ENCODE peak calls at places on chromosomes 16 and 17, in seven cellular contexts. C is foreskin melanocyte; D is mesenchymal stem cell; K is GM10248; A is effector CD4-positive, alpha-beta T cell; N is NCI-H1105 treated with DMSO at 0.1 percent for 48 hours; I is central memory CD4-positive, alpha-beta T cell. F is an unnamed sample.

GRCh38 chr16:57647136-57647875 is 18.9 kb downstream of the ADGRG1 start:
- DNase-seq in C (no peak), D (no peak), K (no peak), A (no peak), N (no peak), I (no peak), F (no peak)

GRCh38 chr16:17724242-17724898 is 253.6 kb upstream of the XYLT1 start:
- DNase-seq in C (no peak), D (no peak), K (no peak), A (no peak), N (no peak), I (no peak), F (no peak)

GRCh38 chr17:80307994-80308671 is 47.5 kb downstream of the RNF213 start:
- DNase-seq in C (no peak), D (no peak), K (no peak), A (no peak), N (no peak), I (no peak), F (no peak)

GRCh38 chr17:68733241-68734176 is 132.3 kb upstream of the FAM20A start:
- DNase-seq in C (peak; percentile 7), D (peak; percentile 45), K (no peak), A (no peak), N (no peak), I (no peak), F (no peak)

GRCh38 chr17:2064980-2065785 is 10.3 kb downstream of the HIC1 start:
- DNase-seq in C (no peak), D (peak; percentile 68), K (peak; percentile 78), A (no peak), N (no peak), I (no peak), F (peak; percentile 22)

GRCh38 chr17:8384801-8385335 is 1.9 kb upstream of the RPL26 start:
- DNase-seq in C (peak; percentile 15), D (peak; percentile 95), K (no peak), A (no peak), N (no peak), I (no peak), F (no peak)

GRCh38 chr17:76672270-76672851 is 28.8 kb upstream of the ST6GALNAC1 start:
- DNase-seq in C (peak; percentile 6), D (no peak), K (no peak), A (no peak), N (no peak), I (no peak), F (no peak)

GRCh38 chr17:31593806-31594205 is 202.3 kb downstream of the RAB11FIP4 start:
- DNase-seq in C (no peak), D (peak; percentile 50), K (no peak), A (no peak), N (no peak), I (no peak), F (no peak)

GRCh38 chr16:11636172-11636721 is 32.0 kb upstream of the SNN start:
- DNase-seq in C (no peak), D (no peak), K (no peak), A (no peak), N (peak; percentile 26), I (peak; percentile 9), F (peak; percentile 23)

GRCh38 chr16:70715860-70716357 is 30.1 kb upstream of the MTSS2 start:
- DNase-seq in C (no peak), D (no peak), K (no peak), A (no peak), N (no peak), I (no peak), F (no peak)

GRCh38 chr17:40218740-40219072 is 398 bp upstream of the WIPF2 start:
- DNase-seq in C (peak; percentile 57), D (peak; percentile 90), K (peak; percentile 82), A (peak; percentile 83), N (peak; percentile 74), I (peak; percentile 89), F (peak; percentile 88)

GRCh38 chr16:88453621-88454314 is 688 bp downstream of the ZFPM1 start:
- DNase-seq in C (no peak), D (peak; percentile 33), K (no peak), A (no peak), N (no peak), I (no peak), F (peak; percentile 28)

GRCh38 chr17:11554042-11554441 is 44.2 kb upstream of the DNAH9 start:
- DNase-seq in C (no peak), D (no peak), K (no peak), A (no peak), N (no peak), I (no peak), F (no peak)

GRCh38 chr17:38706625-38707298 is 1.7 kb downstream of the MLLT6 start:
- DNase-seq in C (peak; percentile 22), D (peak; percentile 27), K (no peak), A (peak; percentile 24), N (no peak), I (peak; percentile 22), F (peak; percentile 52)

GRCh38 chr17:45355087-45355486 is 38.3 kb upstream of the MAP3K14 start:
- DNase-seq in C (no peak), D (no peak), K (no peak), A (no peak), N (no peak), I (no peak), F (no peak)

GRCh38 chr16:64983983-64984382 is 137.9 kb downstream of the CDH11 start:
- DNase-seq in C (peak; percentile 81), D (peak; percentile 92), K (no peak), A (no peak), N (peak; percentile 25), I (no peak), F (no peak)

GRCh38 chr16:74626741-74627416 is 20.0 kb upstream of the GLG1 start:
- DNase-seq in C (no peak), D (no peak), K (peak; percentile 43), A (no peak), N (no peak), I (no peak), F (peak; percentile 33)

GRCh38 chr16:51994597-51994996 is 552.3 kb downstream of the TOX3 start:
- DNase-seq in C (peak; percentile 5), D (no peak), K (no peak), A (no peak), N (peak; percentile 100), I (no peak), F (no peak)

GRCh38 chr16:25066747-25067631 is 44.6 kb upstream of the LCMT1 start:
- DNase-seq in C (peak; percentile 40), D (peak; percentile 77), K (peak; percentile 96), A (peak; percentile 73), N (peak; percentile 66), I (peak; percentile 81), F (peak; percentile 81)

GRCh38 chr17:46972346-46972745 is 6.7 kb downstream of the RPRML start:
- DNase-seq in C (no peak), D (no peak), K (no peak), A (no peak), N (no peak), I (no peak), F (no peak)

GRCh38 chr17:16322636-16323035 is 30.6 kb downstream of the CENPV start:
- DNase-seq in C (peak; percentile 50), D (peak; percentile 87), K (no peak), A (no peak), N (no peak), I (no peak), F (no peak)

GRCh38 chr17:63436523-63437110 is 9.5 kb downstream of the CYB561 start:
- DNase-seq in C (no peak), D (no peak), K (no peak), A (no peak), N (no peak), I (no peak), F (no peak)

GRCh38 chr17:10683853-10684252 is 13.5 kb downstream of the SCO1 start:
- DNase-seq in C (peak; percentile 17), D (peak; percentile 43), K (no peak), A (no peak), N (peak; percentile 3), I (no peak), F (no peak)

GRCh38 chr17:76550712-76551615 is 11.1 kb downstream of the PRCD start:
- DNase-seq in C (no peak), D (peak; percentile 73), K (no peak), A (no peak), N (no peak), I (no peak), F (no peak)

GRCh38 chr16:67268136-67268579 is 11.2 kb upstream of the PLEKHG4 start:
- DNase-seq in C (no peak), D (peak; percentile 95), K (no peak), A (no peak), N (no peak), I (no peak), F (no peak)

GRCh38 chr16:75810998-75811634 is 84.8 kb upstream of the CPHXL start:
- DNase-seq in C (no peak), D (no peak), K (no peak), A (no peak), N (no peak), I (no peak), F (no peak)

GRCh38 chr16:57051696-57052228 is 40.6 kb upstream of the CPNE2 start:
- DNase-seq in C (no peak), D (no peak), K (peak; percentile 56), A (no peak), N (no peak), I (no peak), F (no peak)